ENCODE peak calls at places on chromosomes 2 and 18, in eight cellular contexts. L is upper lobe of right lung; X is stimulated activated effector memory CD8-positive, alpha-beta T cell treated with anti-CD3 and anti-CD28 coated beads, Interleukin-12 subunit alpha, Interleukin-12 subunit beta, amount 100 ng/mL, for 72 hours; J is sciatic nerve; M is CD4-positive, CD25-positive, alpha-beta regulatory T cell; E is left lung; O is activated CD8-positive, alpha-beta T cell treated with anti-CD3 and anti-CD28 coated beads, Interleukin-2, amount 10 ng/mL, durations not matched to agents 7 days and 5 days; F is right cardiac atrium. D is an unnamed sample.

GRCh38 chr18:79905389-79905911 is 46.0 kb downstream of the SLC66A2 start:
- ATAC-seq in L (peak), X (no peak), J (no peak), M (no peak), E (peak), O (no peak), F (peak), D (no peak)

GRCh38 chr2:48328972-48329723 is 200.8 kb upstream of the STON1 start:
- ATAC-seq in L (peak), X (no peak), J (peak), M (no peak), E (peak), O (no peak), F (no peak), D (no peak)

GRCh38 chr2:64192570-64193192 is 48.5 kb upstream of the PELI1 start:
- ATAC-seq in L (peak), X (no peak), J (peak), M (no peak), E (peak), O (no peak), F (no peak), D (peak)

GRCh38 chr18:63271881-63272299 is 47.7 kb downstream of the BCL2 start:
- ATAC-seq in L (peak), X (no peak), J (peak), M (no peak), E (peak), O (no peak), F (peak), D (peak)

GRCh38 chr2:177606636-177607035 is 214.1 kb downstream of the AGPS start:
- ATAC-seq in L (no peak), X (no peak), J (no peak), M (no peak), E (no peak), O (no peak), F (no peak), D (no peak)

GRCh38 chr2:230678451-230678850 is 34.2 kb upstream of the CAB39 start:
- ATAC-seq in L (peak), X (peak), J (no peak), M (peak), E (peak), O (peak), F (no peak), D (no peak)

GRCh38 chr2:44649426-44649825 is 287.7 kb downstream of the CAMKMT start:
- ATAC-seq in L (no peak), X (no peak), J (no peak), M (no peak), E (no peak), O (no peak), F (no peak), D (no peak)

GRCh38 chr2:151334082-151334815 is 23.1 kb upstream of the TNFAIP6 start:
- ATAC-seq in L (peak), X (no peak), J (peak), M (no peak), E (peak), O (no peak), F (peak), D (peak)

GRCh38 chr2:14779252-14779651 is 146.7 kb downstream of the LRATD1 start:
- ATAC-seq in L (no peak), X (no peak), J (no peak), M (no peak), E (no peak), O (no peak), F (peak), D (no peak)

GRCh38 chr2:27315122-27315521 is 6.9 kb upstream of the UCN start:
- ATAC-seq in L (no peak), X (no peak), J (no peak), M (no peak), E (no peak), O (no peak), F (no peak), D (no peak)

GRCh38 chr2:160869411-160869810 is 290.8 kb upstream of the TANK start:
- ATAC-seq in L (peak), X (no peak), J (peak), M (no peak), E (peak), O (no peak), F (peak), D (peak)

GRCh38 chr2:72983500-72984039 is 66.3 kb downstream of the EMX1 start:
- ATAC-seq in L (no peak), X (no peak), J (no peak), M (no peak), E (no peak), O (no peak), F (peak), D (no peak)

GRCh38 chr2:25297738-25298137 is 44.0 kb downstream of the DNMT3A start:
- ATAC-seq in L (no peak), X (no peak), J (no peak), M (no peak), E (no peak), O (no peak), F (no peak), D (no peak)

GRCh38 chr2:98108110-98108509 is 21.1 kb downstream of the VWA3B start:
- ATAC-seq in L (no peak), X (no peak), J (no peak), M (no peak), E (no peak), O (no peak), F (no peak), D (no peak)

GRCh38 chr2:149661844-149662243 is 74.3 kb upstream of the MMADHC start:
- ATAC-seq in L (peak), X (no peak), J (no peak), M (no peak), E (peak), O (no peak), F (peak), D (no peak)

GRCh38 chr2:158726906-158727592 is 68.1 kb upstream of the DAPL1 start:
- ATAC-seq in L (no peak), X (no peak), J (peak), M (no peak), E (no peak), O (no peak), F (no peak), D (peak)

GRCh38 chr2:96414161-96414713 is 78.7 kb downstream of the NCAPH start:
- ATAC-seq in L (no peak), X (no peak), J (no peak), M (no peak), E (no peak), O (no peak), F (no peak), D (no peak)

GRCh38 chr2:227443889-227444568 is 27.9 kb upstream of the AGFG1 start:
- ATAC-seq in L (no peak), X (no peak), J (no peak), M (no peak), E (no peak), O (no peak), F (no peak), D (no peak)

GRCh38 chr2:127514485-127514884 is 11.8 kb downstream of the IWS1 start:
- ATAC-seq in L (no peak), X (no peak), J (no peak), M (no peak), E (no peak), O (no peak), F (peak), D (peak)

GRCh38 chr18:78610646-78611045 is 369.0 kb upstream of the SALL3 start:
- ATAC-seq in L (no peak), X (no peak), J (no peak), M (no peak), E (no peak), O (no peak), F (no peak), D (no peak)

GRCh38 chr2:28568533-28568932 is 72.7 kb downstream of the PLB1 start:
- ATAC-seq in L (no peak), X (no peak), J (no peak), M (no peak), E (no peak), O (no peak), F (no peak), D (no peak)

GRCh38 chr2:46706264-46706983 is 209.2 kb downstream of the MCFD2 start:
- ATAC-seq in L (no peak), X (no peak), J (no peak), M (no peak), E (peak), O (no peak), F (peak), D (no peak)

GRCh38 chr18:49876536-49876935 is 63.2 kb upstream of the ACAA2 start:
- ATAC-seq in L (no peak), X (no peak), J (peak), M (no peak), E (no peak), O (no peak), F (no peak), D (no peak)

GRCh38 chr2:3868012-3868411 is 164.6 kb downstream of the DCDC2C start:
- ATAC-seq in L (no peak), X (no peak), J (peak), M (no peak), E (no peak), O (no peak), F (no peak), D (no peak)

GRCh38 chr2:191696001-191696400 is 18.1 kb downstream of the NABP1 start:
- ATAC-seq in L (peak), X (no peak), J (peak), M (no peak), E (peak), O (no peak), F (peak), D (peak)

GRCh38 chr18:50240083-50240563 is 26.2 kb downstream of the CFAP53 start:
- ATAC-seq in L (no peak), X (peak), J (no peak), M (no peak), E (no peak), O (no peak), F (no peak), D (no peak)

GRCh38 chr2:75153221-75153620 is 46.1 kb downstream of the TACR1 start:
- ATAC-seq in L (peak), X (no peak), J (no peak), M (no peak), E (peak), O (no peak), F (no peak), D (no peak)

GRCh38 chr18:38025433-38026038 is 459.9 kb upstream of the CELF4 start:
- ATAC-seq in L (no peak), X (no peak), J (no peak), M (no peak), E (no peak), O (no peak), F (no peak), D (no peak)

GRCh38 chr2:64789466-64790320 is 136.0 kb upstream of the SERTAD2 start:
- ATAC-seq in L (no peak), X (no peak), J (no peak), M (no peak), E (peak), O (no peak), F (no peak), D (no peak)

GRCh38 chr18:11696451-11696850 is 7.4 kb downstream of the GNAL start:
- ATAC-seq in L (no peak), X (no peak), J (no peak), M (no peak), E (no peak), O (no peak), F (no peak), D (no peak)

GRCh38 chr2:71064754-71065621 is 3.5 kb upstream of the NAGK start:
- ATAC-seq in L (peak), X (no peak), J (no peak), M (no peak), E (no peak), O (no peak), F (no peak), D (no peak)

GRCh38 chr2:182049783-182050182 is 64.1 kb downstream of the PPP1R1C start:
- ATAC-seq in L (no peak), X (no peak), J (peak), M (no peak), E (no peak), O (no peak), F (peak), D (peak)

GRCh38 chr2:202436631-202437030 is 60.5 kb downstream of the BMPR2 start:
- ATAC-seq in L (no peak), X (no peak), J (no peak), M (no peak), E (no peak), O (no peak), F (no peak), D (no peak)

GRCh38 chr2:159600752-159601151 is 15.6 kb downstream of the BAZ2B start:
- ATAC-seq in L (no peak), X (peak), J (no peak), M (no peak), E (no peak), O (no peak), F (no peak), D (no peak)

GRCh38 chr2:100126172-100126571 is 16.2 kb downstream of the AFF3 start:
- ATAC-seq in L (no peak), X (no peak), J (no peak), M (no peak), E (no peak), O (no peak), F (no peak), D (no peak)

GRCh38 chr2:74942263-74942662 is 16.2 kb upstream of the POLE4 start:
- ATAC-seq in L (no peak), X (no peak), J (no peak), M (no peak), E (no peak), O (no peak), F (no peak), D (no peak)

GRCh38 chr18:59094569-59094968 is 45.1 kb upstream of the SEC11C start:
- ATAC-seq in L (no peak), X (no peak), J (no peak), M (no peak), E (no peak), O (no peak), F (no peak), D (no peak)

GRCh38 chr18:79337184-79337583 is 58.5 kb upstream of the NFATC1 start:
- ATAC-seq in L (no peak), X (no peak), J (no peak), M (no peak), E (no peak), O (no peak), F (no peak), D (no peak)

D was measured in gastroesophageal sphincter.